ENCODE peak calls at places on chromosomes 7 and 10, in five cellular contexts. One of them, this sample, is unnamed.

GRCh38 chr7:107248551-107249316 is 79.9 kb downstream of the HBP1 start:
- DNase-seq in iPS-NIHi11: no peak
- DNase-seq in naive thymus-derived CD4-positive, alpha-beta T cell: no peak
- DNase-seq in germinal center: no peak
- DNase-seq in NCI-H774: no peak
- DNase-seq in this sample: no peak

GRCh38 chr7:127802845-127803244 is 150.9 kb downstream of the SND1 start:
- DNase-seq in iPS-NIHi11: no peak
- DNase-seq in germinal center: no peak
- DNase-seq in NCI-H774: no peak
- DNase-seq in naive thymus-derived CD4-positive, alpha-beta T cell: no peak
- DNase-seq in this sample: no peak

GRCh38 chr7:26987338-26987737 is 108.5 kb downstream of the HOXA1 start:
- DNase-seq in NCI-H774: no peak
- DNase-seq in germinal center: no peak
- DNase-seq in iPS-NIHi11: no peak
- DNase-seq in naive thymus-derived CD4-positive, alpha-beta T cell: no peak
- DNase-seq in this sample: no peak

GRCh38 chr10:133103311-133103910 is 15.7 kb downstream of the ADGRA1 start:
- DNase-seq in NCI-H774: no peak
- DNase-seq in iPS-NIHi11: no peak
- DNase-seq in germinal center: no peak
- DNase-seq in naive thymus-derived CD4-positive, alpha-beta T cell: no peak
- DNase-seq in this sample: no peak

GRCh38 chr10:73096041-73096451 is 620 bp downstream of the P4HA1 start:
- DNase-seq in naive thymus-derived CD4-positive, alpha-beta T cell: peak; percentile 53
- DNase-seq in iPS-NIHi11: peak; percentile 75
- DNase-seq in germinal center: peak; percentile 72
- DNase-seq in NCI-H774: peak; percentile 33
- DNase-seq in this sample: peak; percentile 66

GRCh38 chr10:49241365-49241764 is 53.2 kb upstream of the TMEM273 start:
- DNase-seq in germinal center: no peak
- DNase-seq in iPS-NIHi11: no peak
- DNase-seq in NCI-H774: no peak
- DNase-seq in naive thymus-derived CD4-positive, alpha-beta T cell: no peak
- DNase-seq in this sample: no peak

GRCh38 chr7:21443149-21443841 is 15.4 kb downstream of the SP4 start:
- DNase-seq in iPS-NIHi11: no peak
- DNase-seq in germinal center: no peak
- DNase-seq in naive thymus-derived CD4-positive, alpha-beta T cell: no peak
- DNase-seq in NCI-H774: no peak
- DNase-seq in this sample: no peak

GRCh38 chr10:120456626-120457430 is at the start of gene PLPP4:
- DNase-seq in iPS-NIHi11: peak; percentile 86
- DNase-seq in naive thymus-derived CD4-positive, alpha-beta T cell: no peak
- DNase-seq in germinal center: peak; percentile 19
- DNase-seq in NCI-H774: no peak
- DNase-seq in this sample: peak; percentile 52

GRCh38 chr7:20602306-20602705 is 13.2 kb upstream of the ABCB5 start:
- DNase-seq in naive thymus-derived CD4-positive, alpha-beta T cell: no peak
- DNase-seq in iPS-NIHi11: no peak
- DNase-seq in germinal center: no peak
- DNase-seq in NCI-H774: no peak
- DNase-seq in this sample: no peak

GRCh38 chr7:27576360-27576944 is 86.2 kb downstream of the HIBADH start:
- DNase-seq in iPS-NIHi11: peak; percentile 17
- DNase-seq in NCI-H774: peak; percentile 9
- DNase-seq in naive thymus-derived CD4-positive, alpha-beta T cell: no peak
- DNase-seq in germinal center: peak; percentile 17
- DNase-seq in this sample: peak; percentile 24

GRCh38 chr7:30348083-30348560 is 63.7 kb downstream of the ZNRF2 start:
- DNase-seq in NCI-H774: no peak
- DNase-seq in germinal center: no peak
- DNase-seq in iPS-NIHi11: peak; percentile 21
- DNase-seq in naive thymus-derived CD4-positive, alpha-beta T cell: no peak
- DNase-seq in this sample: peak; percentile 39

GRCh38 chr10:34854147-34854601 is 39.1 kb upstream of the PARD3 start:
- DNase-seq in germinal center: no peak
- DNase-seq in naive thymus-derived CD4-positive, alpha-beta T cell: no peak
- DNase-seq in iPS-NIHi11: no peak
- DNase-seq in NCI-H774: no peak
- DNase-seq in this sample: no peak

GRCh38 chr7:98892609-98893008 is 14.3 kb downstream of the TRRAP start:
- DNase-seq in NCI-H774: no peak
- DNase-seq in germinal center: no peak
- DNase-seq in iPS-NIHi11: no peak
- DNase-seq in naive thymus-derived CD4-positive, alpha-beta T cell: no peak
- DNase-seq in this sample: no peak

GRCh38 chr7:155231941-155232340 is 65.7 kb upstream of the INSIG1 start:
- DNase-seq in naive thymus-derived CD4-positive, alpha-beta T cell: no peak
- DNase-seq in NCI-H774: no peak
- DNase-seq in germinal center: no peak
- DNase-seq in iPS-NIHi11: no peak
- DNase-seq in this sample: no peak

GRCh38 chr7:100372256-100372655 is 1.0 kb upstream of the PILRA start:
- DNase-seq in NCI-H774: no peak
- DNase-seq in germinal center: no peak
- DNase-seq in naive thymus-derived CD4-positive, alpha-beta T cell: no peak
- DNase-seq in iPS-NIHi11: no peak
- DNase-seq in this sample: no peak

GRCh38 chr7:150866932-150867564 is 14.7 kb downstream of the AOC1 start:
- DNase-seq in naive thymus-derived CD4-positive, alpha-beta T cell: no peak
- DNase-seq in NCI-H774: no peak
- DNase-seq in iPS-NIHi11: no peak
- DNase-seq in germinal center: no peak
- DNase-seq in this sample: no peak

This sample was measured in GM13977.